ENCODE peak calls at places on chromosomes 11 and 22, in eight cellular contexts. P is foreskin fibroblast; T is A549; I is Peyer's patch; F is transverse colon; D is GM06990; M is endodermal cell; J is CD4-positive, CD25-positive, alpha-beta regulatory T cell. U is an unnamed sample.
A peak's percentile ranks its signal among the peaks of the same experiment; 100 is the strongest.

GRCh38 chr11:13108416-13108815 is 99.3 kb downstream of the RASSF10 start:
- DNase-seq in P (no peak), T (no peak), I (no peak), F (no peak), D (no peak), M (no peak), J (no peak), U (no peak)

GRCh38 chr11:13668957-13669521 is 571 bp downstream of the FAR1 start:
- DNase-seq in P (peak; percentile 47), T (peak; percentile 45), I (peak; percentile 70), F (peak; percentile 65), D (peak; percentile 65), M (peak; percentile 70), J (no peak), U (peak; percentile 58)

GRCh38 chr11:45323598-45324249 is 37.6 kb upstream of the SYT13 start:
- DNase-seq in P (no peak), T (no peak), I (no peak), F (no peak), D (no peak), M (no peak), J (no peak), U (no peak)

GRCh38 chr11:11039249-11039965 is 181.6 kb upstream of the ZBED5 start:
- DNase-seq in P (peak; percentile 4), T (no peak), I (no peak), F (no peak), D (no peak), M (no peak), J (no peak), U (no peak)

GRCh38 chr22:23361676-23362075 is 181.4 kb downstream of the BCR start:
- DNase-seq in P (no peak), T (no peak), I (no peak), F (no peak), D (no peak), M (no peak), J (no peak), U (no peak)

GRCh38 chr11:55719608-55720160 is 53.6 kb upstream of the OR5D13 start:
- DNase-seq in P (no peak), T (peak; percentile 1), I (no peak), F (no peak), D (no peak), M (no peak), J (no peak), U (no peak)

GRCh38 chr11:1120532-1121342 is 37.0 kb upstream of the MUC5AC start:
- DNase-seq in P (no peak), T (no peak), I (peak; percentile 34), F (peak; percentile 4), D (no peak), M (peak; percentile 27), J (no peak), U (peak; percentile 11)

GRCh38 chr11:76599041-76600013 is 71.2 kb downstream of the LRRC32 start:
- DNase-seq in P (no peak), T (no peak), I (peak; percentile 42), F (no peak), D (no peak), M (peak; percentile 77), J (no peak), U (no peak)

GRCh38 chr11:17610402-17610894 is 63.4 kb downstream of the OTOG start:
- DNase-seq in P (no peak), T (no peak), I (peak; percentile 36), F (no peak), D (no peak), M (no peak), J (no peak), U (no peak)

GRCh38 chr11:120331301-120331966 is 4.8 kb upstream of the ARHGEF12 start:
- DNase-seq in P (peak; percentile 93), T (peak; percentile 45), I (no peak), F (no peak), D (no peak), M (no peak), J (no peak), U (no peak)

GRCh38 chr11:75342231-75342918 is 9.1 kb downstream of the ARRB1 start:
- DNase-seq in P (no peak), T (no peak), I (no peak), F (no peak), D (no peak), M (peak; percentile 63), J (no peak), U (no peak)

GRCh38 chr22:11360632-11361031 is 4167.4 kb upstream of the OR11H1 start:
- DNase-seq in P (no peak), T (no peak), I (no peak), F (no peak), D (no peak), M (no peak), J (no peak), U (no peak)

GRCh38 chr11:72777755-72778278 is 16.0 kb downstream of the STARD10 start:
- DNase-seq in P (no peak), T (no peak), I (peak; percentile 64), F (peak; percentile 37), D (no peak), M (no peak), J (no peak), U (peak; percentile 91)

GRCh38 chr11:102197759-102198158 is 87.5 kb downstream of the YAP1 start:
- DNase-seq in P (no peak), T (no peak), I (no peak), F (no peak), D (no peak), M (peak; percentile 86), J (no peak), U (no peak)

GRCh38 chr22:43521716-43522115 is 109.9 kb downstream of the MPPED1 start:
- DNase-seq in P (no peak), T (peak; percentile 14), I (no peak), F (no peak), D (no peak), M (no peak), J (no peak), U (no peak)

GRCh38 chr11:115364892-115365291 is 139.3 kb downstream of the CADM1 start:
- DNase-seq in P (no peak), T (peak; percentile 23), I (no peak), F (no peak), D (no peak), M (no peak), J (no peak), U (no peak)

GRCh38 chr11:5289696-5290095 is 12.1 kb downstream of the OR51B4 start:
- DNase-seq in P (peak; percentile 70), T (no peak), I (no peak), F (no peak), D (no peak), M (no peak), J (no peak), U (no peak)

GRCh38 chr11:37704791-37705190 is 1106.8 kb upstream of the RAG2 start:
- DNase-seq in P (no peak), T (no peak), I (no peak), F (no peak), D (no peak), M (no peak), J (no peak), U (no peak)

GRCh38 chr11:8019671-8020597 is 32.8 kb downstream of the EIF3F start:
- DNase-seq in P (peak; percentile 79), T (no peak), I (peak; percentile 36), F (no peak), D (no peak), M (peak; percentile 29), J (no peak), U (peak; percentile 47)

GRCh38 chr11:114330373-114330772 is 34.2 kb downstream of the NNMT start:
- DNase-seq in P (no peak), T (no peak), I (no peak), F (no peak), D (no peak), M (no peak), J (no peak), U (no peak)

GRCh38 chr11:7548659-7549283 is 35.0 kb downstream of the PPFIBP2 start:
- DNase-seq in P (no peak), T (peak; percentile 27), I (peak; percentile 69), F (peak; percentile 66), D (peak; percentile 21), M (peak; percentile 95), J (no peak), U (no peak)

GRCh38 chr11:19432370-19433163 is 191.8 kb upstream of the E2F8 start:
- DNase-seq in P (peak; percentile 91), T (no peak), I (no peak), F (peak; percentile 43), D (peak; percentile 85), M (peak; percentile 61), J (no peak), U (no peak)

GRCh38 chr11:62552465-62552782 is 5.8 kb upstream of the AHNAK start:
- DNase-seq in P (peak; percentile 86), T (no peak), I (no peak), F (no peak), D (no peak), M (peak; percentile 58), J (no peak), U (no peak)

DNA sequence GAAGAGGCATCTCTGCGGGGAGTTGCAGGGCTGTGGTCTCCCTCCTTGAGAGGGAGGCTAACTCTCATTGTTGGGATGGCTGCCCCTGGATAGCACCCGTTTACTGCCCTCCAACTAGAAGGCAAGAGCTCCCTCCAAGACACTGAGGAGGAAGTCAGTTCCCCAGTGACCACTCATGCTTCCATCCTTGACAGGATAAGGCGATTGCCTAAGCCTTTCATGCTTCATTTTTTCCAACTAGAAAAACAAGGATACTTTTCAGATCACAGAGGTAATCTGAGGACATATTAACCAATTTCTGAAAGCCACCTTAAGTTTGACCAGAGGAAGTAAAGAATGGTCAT is 186.6 kb downstream of the MAML2 start:
- DNase-seq in P (no peak), T (no peak), I (no peak), F (no peak), D (no peak), M (no peak), J (no peak), U (no peak)
- H3K4me3 ChIP-seq in P (no peak overlapping the region), T (no peak overlapping the region), I (no peak overlapping the region), F (no peak overlapping the region), D (peak overlapping the region; percentile 25), M (no peak overlapping the region), J (peak overlapping the region; percentile 33), U (no peak overlapping the region)

GRCh38 chr11:68038226-68038717 is 553 bp upstream of the TCIRG1 start:
- DNase-seq in P (no peak), T (no peak), I (no peak), F (no peak), D (peak; percentile 35), M (peak; percentile 66), J (no peak), U (peak; percentile 74)
- H3K4me3 ChIP-seq in P (peak overlapping the region; percentile 83), T (peak overlapping the region; percentile 60), I (peak overlapping the region; percentile 89), F (peak overlapping the region; percentile 74), D (peak overlapping the region; percentile 80), M (peak overlapping the region; percentile 71), J (no peak overlapping the region), U (peak overlapping the region; percentile 95)

GRCh38 chr11:3380706-3381570 is 2.0 kb upstream of the ZNF195 start:
- DNase-seq in P (peak; percentile 68), T (no peak), I (no peak), F (no peak), D (no peak), M (peak; percentile 76), J (no peak), U (no peak)
- H3K4me3 ChIP-seq in P (peak overlapping the region; percentile 56), T (no peak overlapping the region), I (no peak overlapping the region), F (no peak overlapping the region), D (no peak overlapping the region), M (peak overlapping the region; percentile 78), J (no peak overlapping the region), U (no peak overlapping the region)

GRCh38 chr22:39458443-39459083 is 1.8 kb downstream of the MGAT3 start:
- DNase-seq in P (no peak), T (no peak), I (no peak), F (no peak), D (no peak), M (no peak), J (no peak), U (no peak)
- H3K4me3 ChIP-seq in P (no peak overlapping the region), T (no peak overlapping the region), I (peak overlapping the region; percentile 75), F (no peak overlapping the region), D (peak overlapping the region; percentile 80), M (peak overlapping the region; percentile 80), J (no peak overlapping the region), U (no peak overlapping the region)

U was measured in adrenal gland.